ENCODE peak calls at places on chromosomes 2 and 18, in six cellular contexts. S, B, W, P, R and G are unnamed samples.

GRCh38 chr2:205834776-205835175 is 152.5 kb downstream of the NRP2 start:
- DNase-seq in S (no peak), B (peak), W (no peak), P (no peak), R (no peak), G (no peak)

GRCh38 chr2:112540906-112541305 is 1.4 kb upstream of the POLR1B start:
- DNase-seq in S (no peak), B (no peak), W (no peak), P (no peak), R (no peak), G (no peak)

GRCh38 chr2:111669928-111670695 is 213.9 kb downstream of the ANAPC1 start:
- DNase-seq in S (no peak), B (no peak), W (no peak), P (no peak), R (no peak), G (peak)

GRCh38 chr2:69190743-69191425 is 177.9 kb downstream of the ANTXR1 start:
- DNase-seq in S (no peak), B (no peak), W (no peak), P (no peak), R (no peak), G (no peak)

GRCh38 chr2:130963849-130964793 is 127.4 kb downstream of the ARHGEF4 start:
- DNase-seq in S (no peak), B (peak), W (no peak), P (peak), R (no peak), G (no peak)

GRCh38 chr2:236875906-236876505 is 209.7 kb upstream of the COPS8 start:
- DNase-seq in S (no peak), B (no peak), W (peak), P (peak), R (peak), G (no peak)

GRCh38 chr2:69514406-69514805 is 77.2 kb upstream of the NFU1 start:
- DNase-seq in S (no peak), B (peak), W (no peak), P (no peak), R (no peak), G (no peak)

GRCh38 chr2:218217366-218218309 is 649 bp downstream of the ARPC2 start:
- DNase-seq in S (peak), B (peak), W (no peak), P (peak), R (peak), G (peak)

GRCh38 chr2:74863802-74864248 is 29.9 kb downstream of the HK2 start:
- DNase-seq in S (no peak), B (no peak), W (no peak), P (no peak), R (no peak), G (no peak)

GRCh38 chr18:78642561-78643398 is 336.8 kb upstream of the SALL3 start:
- DNase-seq in S (no peak), B (no peak), W (no peak), P (no peak), R (no peak), G (no peak)

GRCh38 chr2:41768301-41768700 is 279.5 kb upstream of the PKDCC start:
- DNase-seq in S (no peak), B (no peak), W (no peak), P (no peak), R (no peak), G (no peak)

GRCh38 chr18:34947711-34948125 is 93.5 kb upstream of the MAPRE2 start:
- DNase-seq in S (peak), B (peak), W (no peak), P (no peak), R (no peak), G (no peak)

GRCh38 chr2:180571559-180571958 is 408.8 kb upstream of the UBE2E3 start:
- DNase-seq in S (no peak), B (peak), W (no peak), P (no peak), R (no peak), G (no peak)

GRCh38 chr2:12057436-12058166 is 311.2 kb downstream of the LPIN1 start:
- DNase-seq in S (no peak), B (peak), W (no peak), P (no peak), R (peak), G (peak)

GRCh38 chr2:126496493-126496892 is 159.5 kb upstream of the GYPC start:
- DNase-seq in S (no peak), B (no peak), W (no peak), P (no peak), R (no peak), G (no peak)

GRCh38 chr2:69572640-69573039 is 70.9 kb downstream of the AAK1 start:
- DNase-seq in S (peak), B (peak), W (no peak), P (no peak), R (peak), G (no peak)

GRCh38 chr2:25817006-25817405 is 61.3 kb downstream of the ASXL2 start:
- DNase-seq in S (no peak), B (no peak), W (no peak), P (no peak), R (no peak), G (no peak)

GRCh38 chr2:205696541-205697441 is 14.5 kb downstream of the NRP2 start:
- DNase-seq in S (no peak), B (peak), W (no peak), P (no peak), R (no peak), G (no peak)

GRCh38 chr18:25921677-25922421 is 168.6 kb downstream of the SS18 start:
- DNase-seq in S (peak), B (peak), W (no peak), P (peak), R (no peak), G (peak)

GRCh38 chr2:1591461-1591770 is 152.9 kb downstream of the PXDN start:
- DNase-seq in S (no peak), B (peak), W (no peak), P (no peak), R (peak), G (no peak)

GRCh38 chr2:42961385-42961800 is 169.0 kb upstream of the HAAO start:
- DNase-seq in S (no peak), B (peak), W (peak), P (no peak), R (peak), G (no peak)

GRCh38 chr2:170823800-170824153 is 7.1 kb downstream of the GAD1 start:
- DNase-seq in S (no peak), B (no peak), W (no peak), P (no peak), R (no peak), G (no peak)

GRCh38 chr2:82120120-82120519 is 1815.6 kb upstream of the LRRTM1 start:
- DNase-seq in S (no peak), B (no peak), W (no peak), P (no peak), R (no peak), G (no peak)

GRCh38 chr2:40371525-40372277 is 80.2 kb downstream of the SLC8A1 start:
- DNase-seq in S (no peak), B (peak), W (no peak), P (no peak), R (peak), G (no peak)

GRCh38 chr2:102106133-102106556 is 36.4 kb upstream of the IL1R1 start:
- DNase-seq in S (no peak), B (peak), W (no peak), P (peak), R (no peak), G (no peak)

GRCh38 chr2:101401906-101402305 is 14.6 kb upstream of the CREG2 start:
- DNase-seq in S (no peak), B (no peak), W (no peak), P (no peak), R (no peak), G (no peak)

GRCh38 chr2:74577448-74577847 is 22.9 kb downstream of the DOK1 start:
- DNase-seq in S (no peak), B (no peak), W (no peak), P (no peak), R (no peak), G (no peak)

GRCh38 chr2:101658387-101658786 is 39.1 kb upstream of the MAP4K4 start:
- DNase-seq in S (no peak), B (peak), W (no peak), P (no peak), R (no peak), G (no peak)

GRCh38 chr2:106165064-106165463 is 29.0 kb downstream of the UXS1 start:
- DNase-seq in S (no peak), B (no peak), W (no peak), P (no peak), R (no peak), G (peak)

GRCh38 chr2:25821225-25822056 is 56.8 kb downstream of the ASXL2 start:
- DNase-seq in S (peak), B (peak), W (no peak), P (no peak), R (no peak), G (no peak)

GRCh38 chr2:124915567-124915966 is 890.5 kb downstream of the CNTNAP5 start:
- DNase-seq in S (no peak), B (no peak), W (no peak), P (no peak), R (no peak), G (no peak)

GRCh38 chr2:136132840-136133570 is 15.1 kb upstream of the CXCR4 start:
- DNase-seq in S (no peak), B (no peak), W (no peak), P (no peak), R (no peak), G (peak)
- TF ChIP-seq CTCF in S (no peak), B (no peak), W (no peak), P (no peak), R (no peak), G (no peak)

DNA sequence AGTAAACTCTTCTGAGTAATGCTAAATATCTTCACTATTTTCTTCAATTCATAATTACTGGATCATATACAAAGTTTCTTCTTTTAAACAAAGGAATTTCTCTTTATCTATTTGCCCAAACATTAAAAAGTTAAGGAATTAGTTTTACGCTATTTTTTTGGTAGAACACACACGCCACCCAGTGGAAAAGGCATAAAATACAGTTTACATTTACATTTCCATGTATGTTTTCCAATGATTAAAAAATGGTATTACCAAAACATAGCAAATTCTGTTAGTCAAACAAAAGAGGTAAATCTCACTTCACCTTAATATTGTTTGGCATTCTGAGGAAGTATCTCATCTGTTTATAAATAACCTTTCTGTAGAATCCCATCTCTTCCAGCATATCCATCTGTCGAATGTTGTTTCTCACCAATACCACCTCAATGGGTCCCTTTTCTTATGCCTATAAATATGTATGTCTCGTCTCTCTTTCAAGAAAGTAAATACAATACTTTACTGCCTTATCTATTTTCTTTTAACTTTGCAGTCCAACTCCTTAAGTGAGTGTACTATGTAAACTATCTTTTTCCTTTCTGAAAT is 7.2 kb downstream of the BOLL start:
- DNase-seq in S (peak), B (peak), W (no peak), P (no peak), R (no peak), G (peak)
- TF ChIP-seq CTCF in S (peak), B (peak), W (peak), P (peak), R (peak), G (peak)

GRCh38 chr2:83196225-83196624 is 1262.9 kb downstream of the SUCLG1 start:
- DNase-seq in S (peak), B (peak), W (no peak), P (no peak), R (no peak), G (no peak)
- TF ChIP-seq CTCF in S (peak), B (peak), W (peak), P (peak), R (peak), G (peak)

GRCh38 chr2:27024812-27025211 is 8.0 kb upstream of the TMEM214 start:
- DNase-seq in S (no peak), B (no peak), W (no peak), P (no peak), R (no peak), G (no peak)
- TF ChIP-seq CTCF in S (no peak), B (no peak), W (no peak), P (no peak), R (no peak), G (no peak)